ENCODE peak calls at places on chromosomes 12 and 14, in seven cellular contexts. One of them, this sample, is unnamed.

GRCh38 chr12:30000401-30000800 is 216.7 kb upstream of the TMTC1 start:
- DNase-seq in AG04449: no peak
- DNase-seq in astrocyte of the cerebellum: peak
- DNase-seq in lung: no peak
- DNase-seq in left ventricle myocardium inferior: no peak
- DNase-seq in mucosa of descending colon: no peak
- DNase-seq in A673: peak
- DNase-seq in this sample: no peak

GRCh38 chr12:11822071-11822818 is 172.8 kb downstream of the ETV6 start:
- DNase-seq in left ventricle myocardium inferior: no peak
- DNase-seq in A673: peak
- DNase-seq in mucosa of descending colon: peak
- DNase-seq in lung: no peak
- DNase-seq in AG04449: no peak
- DNase-seq in astrocyte of the cerebellum: peak
- DNase-seq in this sample: peak

GRCh38 chr14:64682843-64683242 is 21.4 kb upstream of the PLEKHG3 start:
- DNase-seq in lung: no peak
- DNase-seq in A673: no peak
- DNase-seq in left ventricle myocardium inferior: no peak
- DNase-seq in mucosa of descending colon: no peak
- DNase-seq in astrocyte of the cerebellum: no peak
- DNase-seq in AG04449: no peak
- DNase-seq in this sample: no peak

GRCh38 chr12:69880566-69880965 is 55.5 kb downstream of the MYRFL start:
- DNase-seq in lung: no peak
- DNase-seq in A673: peak
- DNase-seq in AG04449: no peak
- DNase-seq in mucosa of descending colon: no peak
- DNase-seq in astrocyte of the cerebellum: no peak
- DNase-seq in left ventricle myocardium inferior: no peak
- DNase-seq in this sample: peak

GRCh38 chr14:104150201-104151027 is 12.0 kb downstream of the KIF26A start:
- DNase-seq in AG04449: no peak
- DNase-seq in lung: no peak
- DNase-seq in left ventricle myocardium inferior: no peak
- DNase-seq in astrocyte of the cerebellum: peak
- DNase-seq in mucosa of descending colon: no peak
- DNase-seq in A673: peak
- DNase-seq in this sample: peak

GRCh38 chr14:50037240-50037639 is 79.1 kb downstream of the VCPKMT start:
- DNase-seq in astrocyte of the cerebellum: no peak
- DNase-seq in A673: no peak
- DNase-seq in AG04449: no peak
- DNase-seq in left ventricle myocardium inferior: no peak
- DNase-seq in mucosa of descending colon: no peak
- DNase-seq in lung: no peak
- DNase-seq in this sample: no peak

GRCh38 chr14:56751471-56751870 is 58.8 kb downstream of the OTX2 start:
- DNase-seq in astrocyte of the cerebellum: no peak
- DNase-seq in AG04449: no peak
- DNase-seq in lung: no peak
- DNase-seq in left ventricle myocardium inferior: no peak
- DNase-seq in A673: peak
- DNase-seq in mucosa of descending colon: no peak
- DNase-seq in this sample: no peak

GRCh38 chr12:128783129-128783574 is 40.6 kb downstream of the SLC15A4 start:
- DNase-seq in left ventricle myocardium inferior: no peak
- DNase-seq in mucosa of descending colon: no peak
- DNase-seq in lung: no peak
- DNase-seq in AG04449: no peak
- DNase-seq in A673: no peak
- DNase-seq in astrocyte of the cerebellum: no peak
- DNase-seq in this sample: peak

GRCh38 chr12:130878193-130879185 is 6.6 kb downstream of the RAN start:
- DNase-seq in astrocyte of the cerebellum: no peak
- DNase-seq in A673: no peak
- DNase-seq in AG04449: no peak
- DNase-seq in left ventricle myocardium inferior: no peak
- DNase-seq in mucosa of descending colon: no peak
- DNase-seq in lung: no peak
- DNase-seq in this sample: no peak

GRCh38 chr12:63068857-63069442 is 82.1 kb downstream of the AVPR1A start:
- DNase-seq in A673: peak
- DNase-seq in lung: no peak
- DNase-seq in astrocyte of the cerebellum: peak
- DNase-seq in mucosa of descending colon: peak
- DNase-seq in AG04449: peak
- DNase-seq in left ventricle myocardium inferior: no peak
- DNase-seq in this sample: peak

DNA sequence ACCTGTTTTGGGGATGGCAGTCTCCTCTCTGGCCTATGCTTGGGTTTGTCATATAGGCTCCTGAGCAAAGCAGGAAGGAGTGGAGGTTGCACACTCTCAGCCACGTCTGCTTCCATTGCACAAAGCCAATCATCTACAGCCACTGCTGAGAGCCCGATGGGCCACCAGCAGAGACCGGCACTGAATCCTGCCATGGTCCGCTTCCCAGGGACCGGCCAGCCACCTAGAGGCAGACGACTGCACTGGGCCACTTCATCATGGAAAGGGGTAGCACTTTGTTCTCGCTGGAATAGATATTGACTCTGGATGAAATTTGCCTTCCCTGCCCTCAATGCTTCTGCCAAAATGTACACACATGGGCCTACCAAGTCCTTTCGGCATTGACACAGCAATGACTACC is 22.3 kb downstream of the DLK1 start:
- DNase-seq in lung: no peak
- DNase-seq in astrocyte of the cerebellum: no peak
- DNase-seq in left ventricle myocardium inferior: no peak
- DNase-seq in mucosa of descending colon: no peak
- DNase-seq in A673: no peak
- DNase-seq in AG04449: no peak
- DNase-seq in this sample: no peak
- TF ChIP-seq CTCF in lung: no peak
- TF ChIP-seq CTCF in astrocyte of the cerebellum: no peak
- TF ChIP-seq CTCF in left ventricle myocardium inferior: no peak
- TF ChIP-seq CTCF in mucosa of descending colon: no peak
- TF ChIP-seq CTCF in A673: no peak
- TF ChIP-seq CTCF in AG04449: no peak
- TF ChIP-seq CTCF in this sample: no peak

GRCh38 chr12:93230311-93230689 is 147.4 kb upstream of the NUDT4 start:
- DNase-seq in lung: no peak
- DNase-seq in A673: no peak
- DNase-seq in AG04449: no peak
- DNase-seq in left ventricle myocardium inferior: no peak
- DNase-seq in astrocyte of the cerebellum: no peak
- DNase-seq in mucosa of descending colon: no peak
- DNase-seq in this sample: no peak
- H3K4me3 ChIP-seq in lung: no peak
- H3K4me3 ChIP-seq in A673: no peak
- H3K4me3 ChIP-seq in AG04449: no peak
- H3K4me3 ChIP-seq in left ventricle myocardium inferior: no peak
- H3K4me3 ChIP-seq in astrocyte of the cerebellum: no peak
- H3K4me3 ChIP-seq in mucosa of descending colon: no peak
- H3K4me3 ChIP-seq in this sample: no peak

GRCh38 chr14:28773176-28773575 is 6.6 kb downstream of the FOXG1 start:
- DNase-seq in astrocyte of the cerebellum: no peak
- DNase-seq in mucosa of descending colon: no peak
- DNase-seq in AG04449: no peak
- DNase-seq in lung: no peak
- DNase-seq in A673: no peak
- DNase-seq in left ventricle myocardium inferior: no peak
- DNase-seq in this sample: no peak

GRCh38 chr14:28772613-28773012 is 6.0 kb downstream of the FOXG1 start:
- DNase-seq in mucosa of descending colon: no peak
- DNase-seq in lung: no peak
- DNase-seq in astrocyte of the cerebellum: no peak
- DNase-seq in AG04449: no peak
- DNase-seq in A673: no peak
- DNase-seq in left ventricle myocardium inferior: no peak
- DNase-seq in this sample: no peak

GRCh38 chr14:28776482-28777266 is 10.1 kb downstream of the FOXG1 start:
- DNase-seq in mucosa of descending colon: no peak
- DNase-seq in lung: no peak
- DNase-seq in AG04449: no peak
- DNase-seq in A673: no peak
- DNase-seq in left ventricle myocardium inferior: no peak
- DNase-seq in astrocyte of the cerebellum: no peak
- DNase-seq in this sample: no peak

GRCh38 chr14:28774764-28775738 is 8.5 kb downstream of the FOXG1 start:
- DNase-seq in mucosa of descending colon: no peak
- DNase-seq in lung: no peak
- DNase-seq in A673: no peak
- DNase-seq in left ventricle myocardium inferior: no peak
- DNase-seq in AG04449: no peak
- DNase-seq in astrocyte of the cerebellum: no peak
- DNase-seq in this sample: no peak

GRCh38 chr14:28773917-28774691 is 7.5 kb downstream of the FOXG1 start:
- DNase-seq in left ventricle myocardium inferior: no peak
- DNase-seq in AG04449: no peak
- DNase-seq in A673: peak
- DNase-seq in mucosa of descending colon: no peak
- DNase-seq in lung: no peak
- DNase-seq in astrocyte of the cerebellum: peak
- DNase-seq in this sample: peak
- TF ChIP-seq CTCF in left ventricle myocardium inferior: no peak
- TF ChIP-seq CTCF in AG04449: peak
- TF ChIP-seq CTCF in A673: peak
- TF ChIP-seq CTCF in mucosa of descending colon: no peak
- TF ChIP-seq CTCF in lung: no peak
- TF ChIP-seq CTCF in astrocyte of the cerebellum: peak
- TF ChIP-seq CTCF in this sample: peak

GRCh38 chr14:76699901-76700590 is 61.2 kb upstream of the VASH1 start:
- DNase-seq in left ventricle myocardium inferior: no peak
- DNase-seq in AG04449: no peak
- DNase-seq in astrocyte of the cerebellum: no peak
- DNase-seq in lung: no peak
- DNase-seq in A673: no peak
- DNase-seq in mucosa of descending colon: no peak
- DNase-seq in this sample: no peak

GRCh38 chr14:76699209-76699608 is 62.1 kb upstream of the VASH1 start:
- DNase-seq in A673: no peak
- DNase-seq in left ventricle myocardium inferior: no peak
- DNase-seq in AG04449: no peak
- DNase-seq in lung: no peak
- DNase-seq in mucosa of descending colon: no peak
- DNase-seq in astrocyte of the cerebellum: no peak
- DNase-seq in this sample: no peak

GRCh38 chr14:76701981-76702380 is 59.3 kb upstream of the VASH1 start:
- DNase-seq in astrocyte of the cerebellum: no peak
- DNase-seq in AG04449: no peak
- DNase-seq in mucosa of descending colon: no peak
- DNase-seq in A673: no peak
- DNase-seq in left ventricle myocardium inferior: peak
- DNase-seq in lung: no peak
- DNase-seq in this sample: no peak

GRCh38 chr14:76698631-76699030 is 62.6 kb upstream of the VASH1 start:
- DNase-seq in mucosa of descending colon: no peak
- DNase-seq in astrocyte of the cerebellum: no peak
- DNase-seq in lung: no peak
- DNase-seq in left ventricle myocardium inferior: no peak
- DNase-seq in AG04449: no peak
- DNase-seq in A673: no peak
- DNase-seq in this sample: no peak

GRCh38 chr14:76701436-76701835 is 59.8 kb upstream of the VASH1 start:
- DNase-seq in A673: no peak
- DNase-seq in left ventricle myocardium inferior: no peak
- DNase-seq in AG04449: no peak
- DNase-seq in astrocyte of the cerebellum: no peak
- DNase-seq in lung: no peak
- DNase-seq in mucosa of descending colon: no peak
- DNase-seq in this sample: no peak
- H3K4me3 ChIP-seq in A673: no peak
- H3K4me3 ChIP-seq in left ventricle myocardium inferior: no peak
- H3K4me3 ChIP-seq in AG04449: no peak
- H3K4me3 ChIP-seq in astrocyte of the cerebellum: no peak
- H3K4me3 ChIP-seq in lung: no peak
- H3K4me3 ChIP-seq in mucosa of descending colon: no peak
- H3K4me3 ChIP-seq in this sample: no peak

DNA sequence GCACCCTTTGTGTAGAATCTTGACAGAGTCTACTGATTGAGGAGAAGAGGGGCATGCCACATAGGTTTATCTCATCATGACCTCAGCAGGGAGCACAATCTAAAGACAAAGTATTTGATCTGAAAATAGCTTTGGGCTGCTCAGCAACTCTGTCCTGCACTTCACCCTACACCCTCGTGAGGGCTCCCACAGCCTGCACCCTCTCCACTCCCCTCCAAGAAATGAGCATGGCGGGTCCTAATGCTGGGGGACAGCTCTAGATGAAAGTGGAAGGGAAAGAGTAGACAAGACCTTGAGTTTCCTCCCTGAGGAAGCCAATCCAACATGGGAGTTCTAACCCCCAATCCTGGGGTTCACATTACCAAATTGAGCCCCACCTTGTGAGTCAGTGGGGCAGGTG is 10.7 kb upstream of the KRT5 start:
- DNase-seq in A673: no peak
- DNase-seq in mucosa of descending colon: no peak
- DNase-seq in left ventricle myocardium inferior: no peak
- DNase-seq in astrocyte of the cerebellum: no peak
- DNase-seq in AG04449: no peak
- DNase-seq in lung: no peak
- DNase-seq in this sample: no peak
- TF ChIP-seq CTCF in A673: no peak
- TF ChIP-seq CTCF in mucosa of descending colon: no peak
- TF ChIP-seq CTCF in left ventricle myocardium inferior: no peak
- TF ChIP-seq CTCF in astrocyte of the cerebellum: no peak
- TF ChIP-seq CTCF in AG04449: no peak
- TF ChIP-seq CTCF in lung: no peak
- TF ChIP-seq CTCF in this sample: no peak

DNA sequence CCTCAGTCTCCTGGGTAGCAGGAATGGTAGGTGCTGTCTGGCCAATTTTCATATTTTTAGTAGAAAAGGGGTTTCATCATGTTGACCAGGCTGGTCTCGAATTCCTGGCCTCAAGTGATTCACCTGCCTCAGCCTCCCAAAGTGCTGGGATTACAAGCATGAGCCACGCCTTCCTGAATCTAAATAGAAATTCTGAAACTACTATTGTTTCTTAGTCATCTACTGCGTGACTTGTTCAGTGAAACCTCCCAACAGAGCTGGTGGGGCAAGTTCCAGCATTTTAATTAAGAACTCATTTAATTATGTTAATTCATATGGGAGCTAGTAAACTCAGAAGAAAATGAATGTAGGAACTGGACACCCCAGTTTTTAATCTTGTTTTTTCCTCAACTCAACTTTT is 335.7 kb upstream of the E2F7 start:
- DNase-seq in mucosa of descending colon: no peak
- DNase-seq in left ventricle myocardium inferior: no peak
- DNase-seq in lung: no peak
- DNase-seq in astrocyte of the cerebellum: no peak
- DNase-seq in AG04449: no peak
- DNase-seq in A673: no peak
- DNase-seq in this sample: no peak
- H3K4me3 ChIP-seq in mucosa of descending colon: no peak
- H3K4me3 ChIP-seq in left ventricle myocardium inferior: no peak
- H3K4me3 ChIP-seq in lung: no peak
- H3K4me3 ChIP-seq in astrocyte of the cerebellum: no peak
- H3K4me3 ChIP-seq in AG04449: no peak
- H3K4me3 ChIP-seq in A673: no peak
- H3K4me3 ChIP-seq in this sample: no peak

This sample was measured in AG10803.